ENCODE peak calls at places on chromosomes 1 and 21, in eight cellular contexts. One of them, this sample, is unnamed.

GRCh38 chr1:71298633-71299032 is 217.8 kb upstream of the ZRANB2 start:
- DNase-seq in GM19239: no peak
- DNase-seq in M059J: no peak
- DNase-seq in HFFc6: no peak
- DNase-seq in upper lobe of right lung: no peak
- DNase-seq in posterior cingulate gyrus: no peak
- DNase-seq in heart left ventricle: no peak
- DNase-seq in ACHN: no peak
- DNase-seq in this sample: no peak

GRCh38 chr1:188652678-188653077 is 1823.9 kb downstream of the PLA2G4A start:
- DNase-seq in GM19239: no peak
- DNase-seq in posterior cingulate gyrus: no peak
- DNase-seq in heart left ventricle: no peak
- DNase-seq in M059J: peak; percentile 84
- DNase-seq in HFFc6: peak; percentile 6
- DNase-seq in ACHN: no peak
- DNase-seq in upper lobe of right lung: no peak
- DNase-seq in this sample: no peak

GRCh38 chr21:31398574-31398973 is 54.5 kb upstream of the TIAM1 start:
- DNase-seq in upper lobe of right lung: no peak
- DNase-seq in M059J: no peak
- DNase-seq in HFFc6: no peak
- DNase-seq in heart left ventricle: no peak
- DNase-seq in GM19239: no peak
- DNase-seq in posterior cingulate gyrus: no peak
- DNase-seq in ACHN: no peak
- DNase-seq in this sample: no peak

GRCh38 chr1:182235952-182236650 is 155.5 kb downstream of the GLUL start:
- DNase-seq in upper lobe of right lung: no peak
- DNase-seq in M059J: peak; percentile 71
- DNase-seq in HFFc6: peak; percentile 17
- DNase-seq in heart left ventricle: peak; percentile 71
- DNase-seq in posterior cingulate gyrus: peak; percentile 34
- DNase-seq in GM19239: no peak
- DNase-seq in ACHN: no peak
- DNase-seq in this sample: no peak

GRCh38 chr1:8202182-8202905 is 115.6 kb upstream of the SLC45A1 start:
- DNase-seq in M059J: peak; percentile 45
- DNase-seq in GM19239: no peak
- DNase-seq in posterior cingulate gyrus: no peak
- DNase-seq in HFFc6: peak; percentile 57
- DNase-seq in ACHN: no peak
- DNase-seq in upper lobe of right lung: peak; percentile 73
- DNase-seq in heart left ventricle: peak; percentile 68
- DNase-seq in this sample: no peak

GRCh38 chr1:77889671-77890070 is 1.2 kb downstream of the NEXN start:
- DNase-seq in ACHN: peak; percentile 90
- DNase-seq in posterior cingulate gyrus: no peak
- DNase-seq in upper lobe of right lung: no peak
- DNase-seq in HFFc6: peak; percentile 63
- DNase-seq in heart left ventricle: no peak
- DNase-seq in M059J: peak; percentile 88
- DNase-seq in GM19239: no peak
- DNase-seq in this sample: no peak

GRCh38 chr1:245983294-245983967 is 523.6 kb downstream of the SMYD3 start:
- DNase-seq in HFFc6: no peak
- DNase-seq in heart left ventricle: no peak
- DNase-seq in GM19239: no peak
- DNase-seq in ACHN: no peak
- DNase-seq in posterior cingulate gyrus: no peak
- DNase-seq in upper lobe of right lung: no peak
- DNase-seq in M059J: no peak
- DNase-seq in this sample: no peak

GRCh38 chr1:234315091-234315541 is 58.1 kb upstream of the COA6 start:
- DNase-seq in ACHN: no peak
- DNase-seq in GM19239: no peak
- DNase-seq in posterior cingulate gyrus: no peak
- DNase-seq in upper lobe of right lung: no peak
- DNase-seq in HFFc6: peak; percentile 48
- DNase-seq in M059J: peak; percentile 80
- DNase-seq in heart left ventricle: no peak
- DNase-seq in this sample: no peak

GRCh38 chr1:172460177-172460576 is 16.3 kb upstream of the PIGC start:
- DNase-seq in posterior cingulate gyrus: no peak
- DNase-seq in upper lobe of right lung: no peak
- DNase-seq in HFFc6: no peak
- DNase-seq in heart left ventricle: no peak
- DNase-seq in GM19239: no peak
- DNase-seq in ACHN: no peak
- DNase-seq in M059J: peak; percentile 36
- DNase-seq in this sample: no peak

GRCh38 chr1:53122847-53123461 is 19.5 kb downstream of the SLC1A7 start:
- DNase-seq in upper lobe of right lung: no peak
- DNase-seq in heart left ventricle: peak; percentile 39
- DNase-seq in HFFc6: no peak
- DNase-seq in M059J: no peak
- DNase-seq in GM19239: no peak
- DNase-seq in ACHN: no peak
- DNase-seq in posterior cingulate gyrus: no peak
- DNase-seq in this sample: no peak

GRCh38 chr1:27296773-27297214 is 25.2 kb upstream of the TMEM222 start:
- DNase-seq in ACHN: peak; percentile 53
- DNase-seq in M059J: peak; percentile 58
- DNase-seq in heart left ventricle: peak; percentile 74
- DNase-seq in posterior cingulate gyrus: peak; percentile 73
- DNase-seq in GM19239: peak; percentile 57
- DNase-seq in HFFc6: peak; percentile 59
- DNase-seq in upper lobe of right lung: peak; percentile 86
- DNase-seq in this sample: peak; percentile 18

GRCh38 chr1:185044981-185045792 is at the start of gene RNF2:
- DNase-seq in HFFc6: peak; percentile 48
- DNase-seq in posterior cingulate gyrus: peak; percentile 82
- DNase-seq in heart left ventricle: peak; percentile 86
- DNase-seq in GM19239: peak; percentile 74
- DNase-seq in ACHN: peak; percentile 79
- DNase-seq in M059J: peak; percentile 73
- DNase-seq in upper lobe of right lung: peak; percentile 93
- DNase-seq in this sample: peak; percentile 76

GRCh38 chr21:36694593-36695282 is 4.2 kb upstream of the SIM2 start:
- DNase-seq in HFFc6: no peak
- DNase-seq in ACHN: no peak
- DNase-seq in M059J: no peak
- DNase-seq in GM19239: no peak
- DNase-seq in upper lobe of right lung: no peak
- DNase-seq in heart left ventricle: no peak
- DNase-seq in posterior cingulate gyrus: no peak
- DNase-seq in this sample: no peak

GRCh38 chr1:183761871-183762270 is 43.0 kb upstream of the RGL1 start:
- DNase-seq in ACHN: no peak
- DNase-seq in GM19239: no peak
- DNase-seq in upper lobe of right lung: no peak
- DNase-seq in M059J: peak; percentile 73
- DNase-seq in heart left ventricle: no peak
- DNase-seq in posterior cingulate gyrus: no peak
- DNase-seq in HFFc6: peak; percentile 55
- DNase-seq in this sample: no peak

GRCh38 chr1:172277277-172277676 is 143.2 kb upstream of the C1orf105 start:
- DNase-seq in M059J: no peak
- DNase-seq in heart left ventricle: no peak
- DNase-seq in posterior cingulate gyrus: no peak
- DNase-seq in upper lobe of right lung: no peak
- DNase-seq in HFFc6: peak; percentile 36
- DNase-seq in GM19239: no peak
- DNase-seq in ACHN: no peak
- DNase-seq in this sample: no peak

GRCh38 chr21:38506606-38507331 is 8.5 kb upstream of the ERG start:
- DNase-seq in GM19239: no peak
- DNase-seq in M059J: peak; percentile 14
- DNase-seq in ACHN: no peak
- DNase-seq in posterior cingulate gyrus: no peak
- DNase-seq in heart left ventricle: no peak
- DNase-seq in HFFc6: no peak
- DNase-seq in upper lobe of right lung: no peak
- DNase-seq in this sample: no peak

GRCh38 chr1:29243863-29244185 is 7.5 kb downstream of the PTPRU start:
- DNase-seq in HFFc6: peak; percentile 68
- DNase-seq in GM19239: no peak
- DNase-seq in posterior cingulate gyrus: no peak
- DNase-seq in heart left ventricle: no peak
- DNase-seq in M059J: peak; percentile 84
- DNase-seq in upper lobe of right lung: no peak
- DNase-seq in ACHN: no peak
- DNase-seq in this sample: no peak

GRCh38 chr1:76330993-76331603 is 256.6 kb downstream of the ST6GALNAC3 start:
- DNase-seq in M059J: peak; percentile 60
- DNase-seq in ACHN: peak; percentile 62
- DNase-seq in GM19239: peak; percentile 17
- DNase-seq in heart left ventricle: no peak
- DNase-seq in HFFc6: peak; percentile 61
- DNase-seq in upper lobe of right lung: no peak
- DNase-seq in posterior cingulate gyrus: peak; percentile 39
- DNase-seq in this sample: no peak

GRCh38 chr1:162389021-162389818 is 7.7 kb downstream of the C1orf226 start:
- DNase-seq in M059J: peak; percentile 80
- DNase-seq in heart left ventricle: no peak
- DNase-seq in HFFc6: peak; percentile 12
- DNase-seq in GM19239: no peak
- DNase-seq in posterior cingulate gyrus: no peak
- DNase-seq in ACHN: peak; percentile 77
- DNase-seq in upper lobe of right lung: no peak
- DNase-seq in this sample: no peak

GRCh38 chr1:64263335-64263734 is 59.9 kb downstream of the UBE2U start:
- DNase-seq in M059J: peak; percentile 8
- DNase-seq in ACHN: no peak
- DNase-seq in posterior cingulate gyrus: no peak
- DNase-seq in HFFc6: no peak
- DNase-seq in GM19239: no peak
- DNase-seq in heart left ventricle: no peak
- DNase-seq in upper lobe of right lung: no peak
- DNase-seq in this sample: no peak

GRCh38 chr1:15626269-15626668 is 9.0 kb downstream of the DDI2 start:
- DNase-seq in M059J: no peak
- DNase-seq in upper lobe of right lung: no peak
- DNase-seq in heart left ventricle: no peak
- DNase-seq in ACHN: no peak
- DNase-seq in HFFc6: no peak
- DNase-seq in posterior cingulate gyrus: no peak
- DNase-seq in GM19239: no peak
- DNase-seq in this sample: no peak

GRCh38 chr1:248793592-248793991 is 32.1 kb downstream of the SH3BP5L start:
- DNase-seq in HFFc6: no peak
- DNase-seq in GM19239: no peak
- DNase-seq in posterior cingulate gyrus: no peak
- DNase-seq in ACHN: no peak
- DNase-seq in heart left ventricle: no peak
- DNase-seq in M059J: no peak
- DNase-seq in upper lobe of right lung: no peak
- DNase-seq in this sample: no peak

GRCh38 chr1:235790123-235790522 is 76.6 kb downstream of the LYST start:
- DNase-seq in HFFc6: no peak
- DNase-seq in heart left ventricle: no peak
- DNase-seq in posterior cingulate gyrus: no peak
- DNase-seq in GM19239: no peak
- DNase-seq in upper lobe of right lung: no peak
- DNase-seq in M059J: no peak
- DNase-seq in ACHN: no peak
- DNase-seq in this sample: no peak

GRCh38 chr1:65002156-65002507 is 35.8 kb upstream of the JAK1 start:
- DNase-seq in ACHN: no peak
- DNase-seq in GM19239: no peak
- DNase-seq in upper lobe of right lung: no peak
- DNase-seq in M059J: no peak
- DNase-seq in heart left ventricle: no peak
- DNase-seq in posterior cingulate gyrus: no peak
- DNase-seq in HFFc6: no peak
- DNase-seq in this sample: no peak

GRCh38 chr1:25661043-25661807 is 44.6 kb downstream of the MAN1C1 start:
- DNase-seq in HFFc6: no peak
- DNase-seq in heart left ventricle: no peak
- DNase-seq in ACHN: no peak
- DNase-seq in upper lobe of right lung: no peak
- DNase-seq in GM19239: no peak
- DNase-seq in posterior cingulate gyrus: no peak
- DNase-seq in M059J: no peak
- DNase-seq in this sample: no peak

GRCh38 chr1:31373897-31374486 is 1.1 kb upstream of the FABP3 start:
- DNase-seq in M059J: no peak
- DNase-seq in ACHN: no peak
- DNase-seq in GM19239: no peak
- DNase-seq in heart left ventricle: no peak
- DNase-seq in posterior cingulate gyrus: no peak
- DNase-seq in HFFc6: no peak
- DNase-seq in upper lobe of right lung: no peak
- DNase-seq in this sample: no peak

GRCh38 chr1:1683104-1683905 is 9.3 kb downstream of the SLC35E2B start:
- DNase-seq in ACHN: no peak
- DNase-seq in GM19239: no peak
- DNase-seq in posterior cingulate gyrus: no peak
- DNase-seq in heart left ventricle: no peak
- DNase-seq in HFFc6: no peak
- DNase-seq in M059J: no peak
- DNase-seq in upper lobe of right lung: no peak
- DNase-seq in this sample: no peak

GRCh38 chr1:57741521-57741920 is 317.7 kb upstream of the DAB1 start:
- DNase-seq in M059J: no peak
- DNase-seq in posterior cingulate gyrus: no peak
- DNase-seq in GM19239: peak; percentile 4
- DNase-seq in upper lobe of right lung: no peak
- DNase-seq in heart left ventricle: no peak
- DNase-seq in HFFc6: no peak
- DNase-seq in ACHN: no peak
- DNase-seq in this sample: no peak

GRCh38 chr1:171212607-171213347 is 27.7 kb downstream of the FMO2 start:
- DNase-seq in posterior cingulate gyrus: no peak
- DNase-seq in ACHN: no peak
- DNase-seq in HFFc6: no peak
- DNase-seq in GM19239: no peak
- DNase-seq in heart left ventricle: no peak
- DNase-seq in M059J: no peak
- DNase-seq in upper lobe of right lung: no peak
- DNase-seq in this sample: no peak

GRCh38 chr1:162530318-162530984 is 31.1 kb upstream of the UAP1 start:
- DNase-seq in heart left ventricle: no peak
- DNase-seq in HFFc6: peak; percentile 13
- DNase-seq in GM19239: peak; percentile 17
- DNase-seq in upper lobe of right lung: no peak
- DNase-seq in M059J: no peak
- DNase-seq in posterior cingulate gyrus: no peak
- DNase-seq in ACHN: no peak
- DNase-seq in this sample: no peak

GRCh38 chr1:43660355-43660754 is 10.4 kb downstream of the KDM4A start:
- DNase-seq in upper lobe of right lung: no peak
- DNase-seq in heart left ventricle: no peak
- DNase-seq in HFFc6: no peak
- DNase-seq in ACHN: no peak
- DNase-seq in M059J: no peak
- DNase-seq in posterior cingulate gyrus: no peak
- DNase-seq in GM19239: no peak
- DNase-seq in this sample: no peak

This sample was measured in T-helper 22 cell.